ENCODE peak calls at places on chromosomes 11 and 22, in five cellular contexts. J is HT-29, L is AG10803, Q is epithelial cell of prostate, H is PC-9. E is an unnamed sample.

GRCh38 chr11:109046284-109046992 is 375.6 kb upstream of the C11orf87 start:
- DNase-seq in L (no peak), Q (no peak), J (no peak), H (no peak), E (no peak)

GRCh38 chr22:28855355-28856094 is 27.8 kb upstream of the ZNRF3 start:
- DNase-seq in L (peak), Q (peak), J (peak), H (peak), E (peak)

GRCh38 chr11:86108146-86108545 is 39.3 kb upstream of the PICALM start:
- DNase-seq in H (no peak), J (no peak), L (no peak), Q (no peak), E (no peak)

GRCh38 chr11:88701816-88702215 is 364.0 kb downstream of the GRM5 start:
- DNase-seq in Q (no peak), L (no peak), H (no peak), J (no peak), E (no peak)

GRCh38 chr11:1517117-1518005 is 30.8 kb upstream of the MOB2 start:
- DNase-seq in J (no peak), H (no peak), Q (no peak), L (no peak), E (no peak)

GRCh38 chr11:102846292-102846691 is 2.9 kb upstream of the MMP3 start:
- DNase-seq in J (peak), H (no peak), L (no peak), Q (no peak), E (no peak)

GRCh38 chr11:16809901-16810668 is 71.6 kb downstream of the C11orf58 start:
- DNase-seq in L (peak), Q (peak), H (peak), J (no peak), E (peak)

GRCh38 chr22:24106385-24107381 is 74.6 kb upstream of the SUSD2 start:
- DNase-seq in L (no peak), J (no peak), H (no peak), Q (no peak), E (no peak)

GRCh38 chr11:125918140-125918840 is 14.0 kb downstream of the DDX25 start:
- DNase-seq in Q (no peak), J (no peak), L (peak), H (no peak), E (no peak)

GRCh38 chr11:35605691-35606090 is 12.6 kb upstream of the FJX1 start:
- DNase-seq in Q (no peak), L (peak), J (no peak), H (no peak), E (no peak)

GRCh38 chr22:44424131-44424711 is 73.8 kb downstream of the RTL6 start:
- DNase-seq in L (no peak), H (no peak), J (no peak), Q (no peak), E (no peak)

GRCh38 chr22:44378380-44378779 is 65.6 kb upstream of the SHISAL1 start:
- DNase-seq in L (no peak), H (no peak), Q (no peak), J (no peak), E (no peak)

GRCh38 chr11:67071420-67072284 is 15.0 kb downstream of the RHOD start:
- DNase-seq in L (peak), H (no peak), Q (no peak), J (peak), E (no peak)

GRCh38 chr11:121550247-121551132 is 97.7 kb upstream of the SORL1-AS1 start:
- DNase-seq in Q (no peak), J (no peak), L (no peak), H (no peak), E (no peak)

GRCh38 chr11:64916040-64916847 is 765 bp downstream of the ATG2A start:
- DNase-seq in J (peak), H (peak), Q (no peak), L (peak), E (no peak)

GRCh38 chr22:46053563-46054090 is 76.7 kb upstream of the WNT7B start:
- DNase-seq in L (peak), J (peak), H (peak), Q (no peak), E (no peak)

GRCh38 chr11:70244698-70245097 is 25.8 kb upstream of the PPFIA1 start:
- DNase-seq in L (peak), J (no peak), H (peak), Q (no peak), E (no peak)